ENCODE peak calls at places on chromosomes 7 and 10, in four cellular contexts. L is WTC11, M is K562, P is HepG2. S is an unnamed sample.

GRCh38 chr7:131021902-131022301 is 287.9 kb upstream of the KLF14 start:
- DNase-seq in L (no peak), M (no peak), P (no peak), S (no peak)

GRCh38 chr10:78981970-78982281 is 86.8 kb upstream of the ZMIZ1 start:
- DNase-seq in L (peak; percentile 23), M (no peak), P (peak; percentile 46), S (no peak)

GRCh38 chr10:103491729-103492364 is 1.7 kb upstream of the NEURL1 start:
- DNase-seq in L (no peak), M (no peak), P (peak; percentile 25), S (peak; percentile 77)

GRCh38 chr10:104018471-104018870 is 51.5 kb downstream of the SLK start:
- DNase-seq in L (no peak), M (no peak), P (no peak), S (no peak)

GRCh38 chr10:80541144-80541750 is 3.5 kb downstream of the SH2D4B start:
- DNase-seq in L (no peak), M (no peak), P (no peak), S (no peak)

GRCh38 chr10:114845978-114846693 is 24.6 kb downstream of the FHIP2A start:
- DNase-seq in L (no peak), M (no peak), P (no peak), S (no peak)

GRCh38 chr7:130444230-130444629 is 3.4 kb upstream of the CEP41 start:
- DNase-seq in L (no peak), M (no peak), P (no peak), S (no peak)

GRCh38 chr10:116978906-116979305 is 26.1 kb downstream of the SHTN1 start:
- DNase-seq in L (no peak), M (no peak), P (no peak), S (no peak)

GRCh38 chr10:131514454-131514853 is 202.9 kb upstream of the TCERG1L start:
- DNase-seq in L (no peak), M (peak; percentile 14), P (no peak), S (no peak)

GRCh38 chr7:77258014-77258413 is 58.4 kb upstream of the FGL2 start:
- DNase-seq in L (no peak), M (no peak), P (no peak), S (no peak)

GRCh38 chr10:8811201-8811600 is 756.7 kb downstream of the GATA3 start:
- DNase-seq in L (no peak), M (no peak), P (no peak), S (no peak)

GRCh38 chr10:77070892-77071595 is 566.6 kb downstream of the KCNMA1 start:
- DNase-seq in L (no peak), M (no peak), P (no peak), S (no peak)

GRCh38 chr10:25912796-25913195 is 21.2 kb upstream of the MYO3A start:
- DNase-seq in L (peak; percentile 17), M (no peak), P (no peak), S (no peak)

GRCh38 chr10:25902002-25902401 is 32.0 kb upstream of the MYO3A start:
- DNase-seq in L (no peak), M (no peak), P (no peak), S (no peak)

DNA sequence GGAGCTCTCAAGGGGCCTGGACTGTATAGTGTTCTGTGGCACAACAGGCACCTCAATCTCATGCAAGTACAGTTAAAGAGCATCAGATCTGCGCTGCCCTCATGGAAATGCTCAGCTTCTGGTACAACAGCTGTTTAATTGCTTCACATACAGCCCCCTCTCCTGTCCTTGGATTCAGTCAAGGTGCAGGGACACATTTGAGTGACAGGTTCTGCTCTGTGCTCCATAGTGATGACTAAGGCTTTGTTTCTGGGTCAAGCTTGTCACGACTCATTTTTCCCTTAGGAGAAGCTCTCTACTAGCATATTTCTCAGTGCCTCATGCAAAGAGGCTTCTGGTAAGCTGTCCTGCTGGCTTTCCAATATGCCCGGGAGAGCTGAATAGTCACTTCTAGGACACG is 26.8 kb upstream of the MYO3A start:
- DNase-seq in L (no peak), M (no peak), P (no peak), S (no peak)
- TF ChIP-seq HMGXB4 in L (no peak), M (no peak), P (no peak), S (no peak)

GRCh38 chr7:82036146-82036886 is 266.5 kb upstream of the HGF start:
- DNase-seq in L (no peak), M (no peak), P (no peak), S (no peak)
- TF ChIP-seq HMGXB4 in L (no peak), M (no peak), P (no peak), S (no peak)

GRCh38 chr10:85490431-85490830 is 876.2 kb downstream of the GRID1 start:
- DNase-seq in L (no peak), M (no peak), P (no peak), S (no peak)
- TF ChIP-seq HMGXB4 in L (no peak), M (no peak), P (no peak), S (no peak)

GRCh38 chr7:140673770-140674155 is 1.0 kb downstream of the ADCK2 start:
- DNase-seq in L (no peak), M (no peak), P (no peak), S (no peak)

GRCh38 chr7:140674356-140674800 is 1.6 kb downstream of the ADCK2 start:
- DNase-seq in L (no peak), M (no peak), P (no peak), S (no peak)

GRCh38 chr7:140671966-140672365 is 779 bp upstream of the ADCK2 start:
- DNase-seq in L (no peak), M (no peak), P (no peak), S (no peak)

GRCh38 chr7:140672382-140673062 is at the start of gene ADCK2:
- DNase-seq in L (peak; percentile 69), M (peak; percentile 98), P (no peak), S (peak; percentile 24)

GRCh38 chr7:140673063-140673769 is 471 bp downstream of the ADCK2 start:
- DNase-seq in L (peak; percentile 61), M (peak; percentile 70), P (no peak), S (peak; percentile 33)
- TF ChIP-seq HMGXB4 in L (peak; percentile 38), M (peak; percentile 77), P (no peak), S (no peak)

DNA sequence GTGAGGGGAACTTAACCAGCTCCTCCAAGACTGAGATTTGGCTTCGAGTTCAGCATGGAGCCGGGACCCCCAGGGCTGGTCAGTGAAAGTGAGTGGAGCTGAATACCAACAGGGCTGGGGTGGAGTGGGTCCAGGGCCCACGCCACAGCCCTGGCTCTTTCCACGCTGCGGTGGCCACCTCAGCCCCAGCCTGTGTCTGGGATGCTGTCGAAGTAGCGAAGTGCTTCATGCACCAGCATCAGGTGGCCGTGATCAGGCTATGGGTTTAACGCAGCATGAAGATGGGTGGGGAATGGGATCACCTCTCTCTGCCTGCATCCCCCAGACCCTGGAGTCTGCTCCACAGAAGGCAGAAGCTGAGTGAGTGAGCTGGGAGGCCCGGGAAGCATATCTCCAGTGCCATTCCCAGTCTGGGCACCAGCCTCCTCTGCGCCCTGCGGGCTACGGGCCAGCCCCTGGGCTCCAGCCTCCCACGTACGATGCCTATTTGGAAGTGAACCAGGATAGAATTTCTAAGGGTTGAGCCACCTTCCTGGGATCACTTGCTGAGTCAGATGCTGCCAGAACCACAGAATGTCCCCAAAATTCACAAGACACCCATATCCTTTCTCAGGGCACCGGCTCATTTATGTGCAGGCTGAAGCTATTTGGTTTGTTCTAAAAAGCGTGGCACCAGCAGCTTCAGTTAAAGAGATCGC is 131.1 kb upstream of the CHST15 start:
- DNase-seq in L (no peak), M (no peak), P (no peak), S (no peak)
- TF ChIP-seq HMGXB4 in L (no peak), M (no peak), P (no peak), S (no peak)

GRCh38 chr7:157708896-157709295 is 372.1 kb downstream of the DNAJB6 start:
- DNase-seq in L (no peak), M (no peak), P (no peak), S (no peak)

GRCh38 chr7:157710396-157710795 is 373.6 kb downstream of the DNAJB6 start:
- DNase-seq in L (peak; percentile 5), M (no peak), P (no peak), S (no peak)

GRCh38 chr7:157711353-157711888 is 374.6 kb downstream of the DNAJB6 start:
- DNase-seq in L (peak; percentile 6), M (no peak), P (no peak), S (no peak)

GRCh38 chr7:157709531-157710251 is 372.9 kb downstream of the DNAJB6 start:
- DNase-seq in L (peak; percentile 9), M (no peak), P (no peak), S (no peak)

GRCh38 chr7:157707983-157708720 is 371.3 kb downstream of the DNAJB6 start:
- DNase-seq in L (no peak), M (no peak), P (no peak), S (no peak)
- TF ChIP-seq HMGXB4 in L (no peak), M (no peak), P (no peak), S (no peak)

GRCh38 chr10:3054183-3054815 is 13.0 kb upstream of the PFKP start:
- DNase-seq in L (no peak), M (no peak), P (no peak), S (no peak)
- TF ChIP-seq HMGXB4 in L (no peak), M (no peak), P (no peak), S (no peak)

GRCh38 chr7:4029941-4030340 is 652.2 kb upstream of the FOXK1 start:
- DNase-seq in L (no peak), M (no peak), P (no peak), S (no peak)
- TF ChIP-seq HMGXB4 in L (no peak), M (no peak), P (no peak), S (no peak)